ENCODE peak calls at places on chromosomes 7 and 10, in four cellular contexts. J, N, H and W are unnamed samples.

GRCh38 chr10:118754132-118754555 is 626 bp downstream of the CACUL1 start:
- DNase-seq in J (peak), N (no peak), H (peak), W (no peak)

GRCh38 chr10:65294329-65294728 is 1631.5 kb upstream of the LRRTM3 start:
- DNase-seq in J (no peak), N (no peak), H (no peak), W (no peak)

GRCh38 chr7:66697451-66698438 is 42.8 kb upstream of the RABGEF1 start:
- DNase-seq in J (no peak), N (peak), H (no peak), W (no peak)

GRCh38 chr10:11355625-11356024 is 255.8 kb downstream of the USP6NL start:
- DNase-seq in J (no peak), N (no peak), H (peak), W (no peak)

GRCh38 chr10:21172774-21173432 is 275.8 kb upstream of the NEBL start:
- DNase-seq in J (no peak), N (no peak), H (peak), W (no peak)

GRCh38 chr7:29379551-29379950 is 184.1 kb upstream of the PRR15 start:
- DNase-seq in J (no peak), N (no peak), H (no peak), W (no peak)

GRCh38 chr7:45160374-45160773 is 2.8 kb downstream of the RAMP3 start:
- DNase-seq in J (no peak), N (no peak), H (no peak), W (no peak)

GRCh38 chr7:3730271-3730670 is 429.2 kb downstream of the SDK1 start:
- DNase-seq in J (no peak), N (no peak), H (no peak), W (no peak)

GRCh38 chr7:134593530-134594392 is 44.9 kb downstream of the AKR1B15 start:
- DNase-seq in J (no peak), N (peak), H (peak), W (peak)

GRCh38 chr10:56505555-56505954 is 144.5 kb upstream of the ZWINT start:
- DNase-seq in J (no peak), N (no peak), H (no peak), W (no peak)

GRCh38 chr7:148867571-148868377 is 16.3 kb downstream of the EZH2 start:
- DNase-seq in J (no peak), N (no peak), H (no peak), W (no peak)

GRCh38 chr10:10923029-10923668 is 94.5 kb upstream of the CELF2 start:
- DNase-seq in J (no peak), N (no peak), H (no peak), W (no peak)